ENCODE peak calls at places on chromosomes 2 and 18, in six cellular contexts. X is activated CD8-positive, alpha-beta memory T cell treated with anti-CD3 and anti-CD28 coated beads, Interleukin-2, amount 50 U/mL, for 48 hours; Z is ureter; A is NCI-H1417; U is T-helper 1 cell; F is stimulated activated naive CD4-positive, alpha-beta T cell. B is an unnamed sample.

GRCh38 chr2:68366083-68366560 is 1.0 kb downstream of the PLEK start:
- DNase-seq in U (no peak), Z (no peak), A (no peak), F (no peak), X (no peak), B (no peak)

GRCh38 chr2:172307800-172308199 is 119.6 kb upstream of the ITGA6 start:
- DNase-seq in Z (no peak), F (no peak), A (peak), U (no peak), X (no peak), B (no peak)

GRCh38 chr2:232486558-232487384 is 863 bp downstream of the ECEL1 start:
- DNase-seq in A (peak), Z (no peak), F (no peak), U (no peak), X (no peak), B (no peak)

GRCh38 chr18:80183273-80184050 is 63.9 kb downstream of the PARD6G start:
- DNase-seq in U (no peak), X (no peak), A (no peak), Z (no peak), F (no peak), B (no peak)

GRCh38 chr2:113273031-113273551 is 5.6 kb downstream of the PAX8 start:
- DNase-seq in U (no peak), Z (no peak), X (no peak), F (peak), A (no peak), B (no peak)

GRCh38 chr2:233838251-233838650 is 16.1 kb downstream of the HJURP start:
- DNase-seq in X (no peak), A (no peak), Z (peak), U (no peak), F (no peak), B (no peak)

GRCh38 chr18:39842042-39842791 is 2112.8 kb upstream of the PIK3C3 start:
- DNase-seq in X (no peak), Z (no peak), F (no peak), U (no peak), A (peak), B (no peak)

GRCh38 chr2:16160281-16161084 is 220.1 kb downstream of the MYCN start:
- DNase-seq in A (no peak), X (no peak), F (no peak), U (no peak), Z (no peak), B (no peak)

GRCh38 chr2:47862949-47863348 is 43.3 kb downstream of the FBXO11 start:
- DNase-seq in X (no peak), A (no peak), F (no peak), Z (no peak), U (no peak), B (no peak)

GRCh38 chr2:39995005-39995732 is 216.1 kb upstream of the THUMPD2 start:
- DNase-seq in F (no peak), X (no peak), A (no peak), Z (no peak), U (no peak), B (no peak)

GRCh38 chr18:23662309-23663263 is at the start of gene ANKRD29:
- DNase-seq in F (peak), U (peak), A (peak), X (peak), Z (no peak), B (no peak)

GRCh38 chr18:35661483-35662146 is 80.1 kb downstream of the GALNT1 start:
- DNase-seq in X (no peak), A (peak), U (no peak), F (no peak), Z (no peak), B (no peak)